ENCODE peak calls at places on chromosomes 12 and 14, in five cellular contexts. One of them, this sample, is unnamed.

GRCh38 chr14:61542848-61543790 is 152.2 kb upstream of the HIF1A start:
- DNase-seq in kidney epithelial cell: no peak
- DNase-seq in fibroblast of mammary gland: peak; percentile 60
- DNase-seq in Caco-2: no peak
- DNase-seq in PC-3: no peak
- DNase-seq in this sample: no peak

GRCh38 chr12:33566403-33566802 is 126.8 kb upstream of the SYT10 start:
- DNase-seq in kidney epithelial cell: no peak
- DNase-seq in fibroblast of mammary gland: no peak
- DNase-seq in Caco-2: no peak
- DNase-seq in PC-3: no peak
- DNase-seq in this sample: no peak

GRCh38 chr14:101716956-101717662 is 44.4 kb upstream of the PPP2R5C start:
- DNase-seq in kidney epithelial cell: no peak
- DNase-seq in fibroblast of mammary gland: no peak
- DNase-seq in Caco-2: no peak
- DNase-seq in PC-3: no peak
- DNase-seq in this sample: peak; percentile 21

GRCh38 chr14:75150150-75150549 is 23.3 kb upstream of the NEK9 start:
- DNase-seq in kidney epithelial cell: no peak
- DNase-seq in fibroblast of mammary gland: peak; percentile 78
- DNase-seq in Caco-2: no peak
- DNase-seq in PC-3: no peak
- DNase-seq in this sample: peak; percentile 57

GRCh38 chr12:119728437-119728730 is 60.5 kb downstream of the PRKAB1 start:
- DNase-seq in kidney epithelial cell: no peak
- DNase-seq in fibroblast of mammary gland: no peak
- DNase-seq in Caco-2: no peak
- DNase-seq in PC-3: no peak
- DNase-seq in this sample: no peak

GRCh38 chr14:101196795-101197590 is 293.5 kb upstream of the RTL1 start:
- DNase-seq in kidney epithelial cell: no peak
- DNase-seq in fibroblast of mammary gland: peak; percentile 8
- DNase-seq in Caco-2: no peak
- DNase-seq in PC-3: no peak
- DNase-seq in this sample: no peak

GRCh38 chr12:115075552-115076170 is 391.7 kb upstream of the TBX3 start:
- DNase-seq in kidney epithelial cell: no peak
- DNase-seq in fibroblast of mammary gland: peak; percentile 12
- DNase-seq in Caco-2: no peak
- DNase-seq in PC-3: no peak
- DNase-seq in this sample: no peak

GRCh38 chr14:53325176-53325806 is 172.2 kb upstream of the DDHD1 start:
- DNase-seq in kidney epithelial cell: no peak
- DNase-seq in fibroblast of mammary gland: peak; percentile 25
- DNase-seq in Caco-2: no peak
- DNase-seq in PC-3: peak; percentile 27
- DNase-seq in this sample: peak; percentile 35

GRCh38 chr12:9334026-9334692 is 126.0 kb upstream of the PZP start:
- DNase-seq in kidney epithelial cell: no peak
- DNase-seq in fibroblast of mammary gland: no peak
- DNase-seq in Caco-2: no peak
- DNase-seq in PC-3: no peak
- DNase-seq in this sample: peak; percentile 50

GRCh38 chr12:120799417-120800045 is 73.9 kb downstream of the ACADS start:
- DNase-seq in kidney epithelial cell: no peak
- DNase-seq in fibroblast of mammary gland: no peak
- DNase-seq in Caco-2: peak; percentile 49
- DNase-seq in PC-3: no peak
- DNase-seq in this sample: no peak

GRCh38 chr14:76917158-76917596 is 91.0 kb downstream of the LRRC74A start:
- DNase-seq in kidney epithelial cell: no peak
- DNase-seq in fibroblast of mammary gland: peak; percentile 84
- DNase-seq in Caco-2: peak; percentile 81
- DNase-seq in PC-3: peak; percentile 85
- DNase-seq in this sample: peak; percentile 68

GRCh38 chr12:42421844-42422779 is 96.1 kb downstream of the PPHLN1 start:
- DNase-seq in kidney epithelial cell: no peak
- DNase-seq in fibroblast of mammary gland: peak; percentile 85
- DNase-seq in Caco-2: no peak
- DNase-seq in PC-3: peak; percentile 18
- DNase-seq in this sample: no peak

GRCh38 chr14:82009076-82009475 is 475.4 kb upstream of the SEL1L start:
- DNase-seq in kidney epithelial cell: no peak
- DNase-seq in fibroblast of mammary gland: no peak
- DNase-seq in Caco-2: peak; percentile 8
- DNase-seq in PC-3: no peak
- DNase-seq in this sample: no peak
- H3K4me3 ChIP-seq in kidney epithelial cell: no peak overlapping the region
- H3K4me3 ChIP-seq in fibroblast of mammary gland: no peak overlapping the region
- H3K4me3 ChIP-seq in Caco-2: no peak overlapping the region
- H3K4me3 ChIP-seq in PC-3: no peak overlapping the region
- H3K4me3 ChIP-seq in this sample: no peak overlapping the region

GRCh38 chr12:12733118-12733517 is 15.9 kb downstream of the CDKN1B start:
- DNase-seq in kidney epithelial cell: no peak
- DNase-seq in fibroblast of mammary gland: no peak
- DNase-seq in Caco-2: no peak
- DNase-seq in PC-3: no peak
- DNase-seq in this sample: no peak

GRCh38 chr12:12736759-12737676 is 19.9 kb downstream of the CDKN1B start:
- DNase-seq in kidney epithelial cell: no peak
- DNase-seq in fibroblast of mammary gland: peak; percentile 79
- DNase-seq in Caco-2: peak; percentile 47
- DNase-seq in PC-3: peak; percentile 58
- DNase-seq in this sample: peak; percentile 49

GRCh38 chr12:12734561-12735071 is 17.4 kb downstream of the CDKN1B start:
- DNase-seq in kidney epithelial cell: no peak
- DNase-seq in fibroblast of mammary gland: peak; percentile 73
- DNase-seq in Caco-2: no peak
- DNase-seq in PC-3: no peak
- DNase-seq in this sample: no peak

GRCh38 chr12:12734054-12734453 is 16.9 kb downstream of the CDKN1B start:
- DNase-seq in kidney epithelial cell: no peak
- DNase-seq in fibroblast of mammary gland: peak; percentile 82
- DNase-seq in Caco-2: no peak
- DNase-seq in PC-3: no peak
- DNase-seq in this sample: no peak

GRCh38 chr12:12735301-12735700 is 18.1 kb downstream of the CDKN1B start:
- DNase-seq in kidney epithelial cell: no peak
- DNase-seq in fibroblast of mammary gland: peak; percentile 68
- DNase-seq in Caco-2: no peak
- DNase-seq in PC-3: no peak
- DNase-seq in this sample: no peak
- TF ChIP-seq CTCF in kidney epithelial cell: no peak
- TF ChIP-seq CTCF in fibroblast of mammary gland: no peak
- TF ChIP-seq CTCF in Caco-2: no peak
- TF ChIP-seq CTCF in PC-3: no peak
- TF ChIP-seq CTCF in this sample: no peak

GRCh38 chr12:91912178-91912577 is 233.5 kb downstream of the BTG1 start:
- DNase-seq in kidney epithelial cell: no peak
- DNase-seq in fibroblast of mammary gland: no peak
- DNase-seq in Caco-2: no peak
- DNase-seq in PC-3: no peak
- DNase-seq in this sample: no peak
- H3K4me3 ChIP-seq in kidney epithelial cell: no peak overlapping the region
- H3K4me3 ChIP-seq in fibroblast of mammary gland: no peak overlapping the region
- H3K4me3 ChIP-seq in Caco-2: no peak overlapping the region
- H3K4me3 ChIP-seq in PC-3: no peak overlapping the region
- H3K4me3 ChIP-seq in this sample: no peak overlapping the region

GRCh38 chr12:4030938-4031702 is 157.9 kb upstream of the PARP11 start:
- DNase-seq in kidney epithelial cell: peak; percentile 96
- DNase-seq in fibroblast of mammary gland: peak; percentile 98
- DNase-seq in Caco-2: peak; percentile 99
- DNase-seq in PC-3: peak; percentile 92
- DNase-seq in this sample: peak; percentile 97
- TF ChIP-seq CTCF in kidney epithelial cell: no peak
- TF ChIP-seq CTCF in fibroblast of mammary gland: no peak
- TF ChIP-seq CTCF in Caco-2: no peak
- TF ChIP-seq CTCF in PC-3: no peak
- TF ChIP-seq CTCF in this sample: no peak

GRCh38 chr12:113762155-113762848 is 203.8 kb downstream of the RBM19 start:
- DNase-seq in kidney epithelial cell: no peak
- DNase-seq in fibroblast of mammary gland: no peak
- DNase-seq in Caco-2: no peak
- DNase-seq in PC-3: no peak
- DNase-seq in this sample: no peak
- H3K4me3 ChIP-seq in kidney epithelial cell: no peak overlapping the region
- H3K4me3 ChIP-seq in fibroblast of mammary gland: no peak overlapping the region
- H3K4me3 ChIP-seq in Caco-2: no peak overlapping the region
- H3K4me3 ChIP-seq in PC-3: no peak overlapping the region
- H3K4me3 ChIP-seq in this sample: no peak overlapping the region

GRCh38 chr12:1593232-1594044 is 943 bp downstream of the FBXL14 start:
- DNase-seq in kidney epithelial cell: no peak
- DNase-seq in fibroblast of mammary gland: no peak
- DNase-seq in Caco-2: peak; percentile 81
- DNase-seq in PC-3: peak; percentile 24
- DNase-seq in this sample: peak; percentile 26
- TF ChIP-seq CTCF in kidney epithelial cell: no peak
- TF ChIP-seq CTCF in fibroblast of mammary gland: no peak
- TF ChIP-seq CTCF in Caco-2: no peak
- TF ChIP-seq CTCF in PC-3: no peak
- TF ChIP-seq CTCF in this sample: no peak

GRCh38 chr12:64510687-64511086 is 58.8 kb downstream of the TBK1 start:
- DNase-seq in kidney epithelial cell: no peak
- DNase-seq in fibroblast of mammary gland: no peak
- DNase-seq in Caco-2: no peak
- DNase-seq in PC-3: no peak
- DNase-seq in this sample: no peak
- H3K4me3 ChIP-seq in kidney epithelial cell: no peak overlapping the region
- H3K4me3 ChIP-seq in fibroblast of mammary gland: no peak overlapping the region
- H3K4me3 ChIP-seq in Caco-2: no peak overlapping the region
- H3K4me3 ChIP-seq in PC-3: no peak overlapping the region
- H3K4me3 ChIP-seq in this sample: no peak overlapping the region

This sample was measured in bronchial epithelial cell.